ENCODE peak calls at places on chromosome 6, in ten cellular contexts. One of them, this sample, is unnamed.

GRCh38 chr6:29025927-29026585 is 18.9 kb downstream of the OR2W1 start:
- DNase-seq in fibroblast of lung: no peak
- DNase-seq in heart left ventricle: no peak
- DNase-seq in pancreas: no peak
- DNase-seq in GM23338: no peak
- DNase-seq in sigmoid colon: no peak
- DNase-seq in small intestine: no peak
- DNase-seq in ovary: no peak
- DNase-seq in stomach: no peak
- DNase-seq in CD4-positive, alpha-beta memory T cell: no peak
- DNase-seq in this sample: no peak

GRCh38 chr6:137846772-137847313 is 20.2 kb upstream of the TNFAIP3 start:
- DNase-seq in fibroblast of lung: no peak
- DNase-seq in heart left ventricle: peak; percentile 74
- DNase-seq in pancreas: peak; percentile 55
- DNase-seq in GM23338: no peak
- DNase-seq in sigmoid colon: peak; percentile 79
- DNase-seq in small intestine: no peak
- DNase-seq in ovary: no peak
- DNase-seq in stomach: no peak
- DNase-seq in CD4-positive, alpha-beta memory T cell: no peak
- DNase-seq in this sample: peak; percentile 24

GRCh38 chr6:126625019-126625418 is 285.1 kb downstream of the CENPW start:
- DNase-seq in fibroblast of lung: peak; percentile 49
- DNase-seq in heart left ventricle: no peak
- DNase-seq in pancreas: no peak
- DNase-seq in GM23338: peak; percentile 51
- DNase-seq in sigmoid colon: no peak
- DNase-seq in small intestine: no peak
- DNase-seq in ovary: no peak
- DNase-seq in stomach: no peak
- DNase-seq in CD4-positive, alpha-beta memory T cell: no peak
- DNase-seq in this sample: no peak

GRCh38 chr6:129753422-129753821 is 43.4 kb upstream of the ARHGAP18 start:
- DNase-seq in fibroblast of lung: no peak
- DNase-seq in heart left ventricle: no peak
- DNase-seq in pancreas: no peak
- DNase-seq in GM23338: no peak
- DNase-seq in sigmoid colon: no peak
- DNase-seq in small intestine: no peak
- DNase-seq in ovary: no peak
- DNase-seq in stomach: no peak
- DNase-seq in CD4-positive, alpha-beta memory T cell: no peak
- DNase-seq in this sample: no peak

GRCh38 chr6:133184798-133185380 is 56.3 kb upstream of the EYA4 start:
- DNase-seq in fibroblast of lung: peak; percentile 77
- DNase-seq in heart left ventricle: no peak
- DNase-seq in pancreas: no peak
- DNase-seq in GM23338: peak; percentile 37
- DNase-seq in sigmoid colon: no peak
- DNase-seq in small intestine: no peak
- DNase-seq in ovary: no peak
- DNase-seq in stomach: no peak
- DNase-seq in CD4-positive, alpha-beta memory T cell: no peak
- DNase-seq in this sample: no peak

GRCh38 chr6:142325111-142325510 is 23.3 kb downstream of the ADGRG6 start:
- DNase-seq in fibroblast of lung: no peak
- DNase-seq in heart left ventricle: no peak
- DNase-seq in pancreas: no peak
- DNase-seq in GM23338: no peak
- DNase-seq in sigmoid colon: no peak
- DNase-seq in small intestine: no peak
- DNase-seq in ovary: no peak
- DNase-seq in stomach: no peak
- DNase-seq in CD4-positive, alpha-beta memory T cell: no peak
- DNase-seq in this sample: no peak

GRCh38 chr6:26196846-26197683 is 109.8 kb downstream of the HFE start:
- DNase-seq in fibroblast of lung: peak; percentile 96
- DNase-seq in heart left ventricle: peak; percentile 81
- DNase-seq in pancreas: peak; percentile 73
- DNase-seq in GM23338: peak; percentile 86
- DNase-seq in sigmoid colon: peak; percentile 95
- DNase-seq in small intestine: peak; percentile 92
- DNase-seq in ovary: peak; percentile 77
- DNase-seq in stomach: peak; percentile 75
- DNase-seq in CD4-positive, alpha-beta memory T cell: peak; percentile 93
- DNase-seq in this sample: peak; percentile 84

GRCh38 chr6:125888989-125889656 is 67.4 kb upstream of the HINT3 start:
- DNase-seq in fibroblast of lung: peak; percentile 56
- DNase-seq in heart left ventricle: no peak
- DNase-seq in pancreas: no peak
- DNase-seq in GM23338: peak; percentile 89
- DNase-seq in sigmoid colon: no peak
- DNase-seq in small intestine: peak; percentile 59
- DNase-seq in ovary: no peak
- DNase-seq in stomach: no peak
- DNase-seq in CD4-positive, alpha-beta memory T cell: peak; percentile 49
- DNase-seq in this sample: no peak

GRCh38 chr6:33018418-33018817 is 9.0 kb upstream of the HLA-DOA start:
- DNase-seq in fibroblast of lung: no peak
- DNase-seq in heart left ventricle: no peak
- DNase-seq in pancreas: no peak
- DNase-seq in GM23338: no peak
- DNase-seq in sigmoid colon: no peak
- DNase-seq in small intestine: no peak
- DNase-seq in ovary: no peak
- DNase-seq in stomach: no peak
- DNase-seq in CD4-positive, alpha-beta memory T cell: no peak
- DNase-seq in this sample: no peak

GRCh38 chr6:42281016-42281533 is 63.4 kb upstream of the MRPS10 start:
- DNase-seq in fibroblast of lung: no peak
- DNase-seq in heart left ventricle: no peak
- DNase-seq in pancreas: no peak
- DNase-seq in GM23338: no peak
- DNase-seq in sigmoid colon: no peak
- DNase-seq in small intestine: no peak
- DNase-seq in ovary: no peak
- DNase-seq in stomach: no peak
- DNase-seq in CD4-positive, alpha-beta memory T cell: no peak
- DNase-seq in this sample: no peak

GRCh38 chr6:143701343-143702234 is 23.8 kb downstream of the PHACTR2 start:
- DNase-seq in fibroblast of lung: peak; percentile 81
- DNase-seq in heart left ventricle: no peak
- DNase-seq in pancreas: no peak
- DNase-seq in GM23338: no peak
- DNase-seq in sigmoid colon: no peak
- DNase-seq in small intestine: no peak
- DNase-seq in ovary: no peak
- DNase-seq in stomach: no peak
- DNase-seq in CD4-positive, alpha-beta memory T cell: no peak
- DNase-seq in this sample: no peak

GRCh38 chr6:160030103-160030502 is 61.2 kb downstream of the IGF2R start:
- DNase-seq in fibroblast of lung: peak; percentile 97
- DNase-seq in heart left ventricle: peak; percentile 91
- DNase-seq in pancreas: peak; percentile 83
- DNase-seq in GM23338: peak; percentile 37
- DNase-seq in sigmoid colon: peak; percentile 91
- DNase-seq in small intestine: peak; percentile 42
- DNase-seq in ovary: peak; percentile 91
- DNase-seq in stomach: peak; percentile 62
- DNase-seq in CD4-positive, alpha-beta memory T cell: no peak
- DNase-seq in this sample: peak; percentile 71

GRCh38 chr6:46113370-46113769 is 16.4 kb upstream of the ENPP4 start:
- DNase-seq in fibroblast of lung: no peak
- DNase-seq in heart left ventricle: no peak
- DNase-seq in pancreas: no peak
- DNase-seq in GM23338: peak; percentile 41
- DNase-seq in sigmoid colon: no peak
- DNase-seq in small intestine: peak; percentile 58
- DNase-seq in ovary: no peak
- DNase-seq in stomach: no peak
- DNase-seq in CD4-positive, alpha-beta memory T cell: no peak
- DNase-seq in this sample: peak; percentile 65

GRCh38 chr6:42505377-42505702 is 53.6 kb upstream of the TRERF1 start:
- DNase-seq in fibroblast of lung: peak; percentile 19
- DNase-seq in heart left ventricle: no peak
- DNase-seq in pancreas: no peak
- DNase-seq in GM23338: no peak
- DNase-seq in sigmoid colon: no peak
- DNase-seq in small intestine: no peak
- DNase-seq in ovary: no peak
- DNase-seq in stomach: no peak
- DNase-seq in CD4-positive, alpha-beta memory T cell: no peak
- DNase-seq in this sample: no peak

GRCh38 chr6:28816909-28817807 is 106.6 kb downstream of the TRIM27 start:
- DNase-seq in fibroblast of lung: peak; percentile 62
- DNase-seq in heart left ventricle: no peak
- DNase-seq in pancreas: no peak
- DNase-seq in GM23338: peak; percentile 68
- DNase-seq in sigmoid colon: no peak
- DNase-seq in small intestine: no peak
- DNase-seq in ovary: no peak
- DNase-seq in stomach: no peak
- DNase-seq in CD4-positive, alpha-beta memory T cell: no peak
- DNase-seq in this sample: no peak

GRCh38 chr6:97215157-97215769 is 67.8 kb downstream of the MMS22L start:
- DNase-seq in fibroblast of lung: peak; percentile 77
- DNase-seq in heart left ventricle: no peak
- DNase-seq in pancreas: peak; percentile 28
- DNase-seq in GM23338: peak; percentile 64
- DNase-seq in sigmoid colon: no peak
- DNase-seq in small intestine: peak; percentile 21
- DNase-seq in ovary: no peak
- DNase-seq in stomach: no peak
- DNase-seq in CD4-positive, alpha-beta memory T cell: no peak
- DNase-seq in this sample: peak; percentile 10

GRCh38 chr6:41584205-41584604 is 38.0 kb downstream of the FOXP4 start:
- DNase-seq in fibroblast of lung: no peak
- DNase-seq in heart left ventricle: no peak
- DNase-seq in pancreas: no peak
- DNase-seq in GM23338: no peak
- DNase-seq in sigmoid colon: no peak
- DNase-seq in small intestine: peak; percentile 35
- DNase-seq in ovary: no peak
- DNase-seq in stomach: no peak
- DNase-seq in CD4-positive, alpha-beta memory T cell: no peak
- DNase-seq in this sample: no peak

GRCh38 chr6:145266432-145267075 is 468.8 kb downstream of the EPM2A start:
- DNase-seq in fibroblast of lung: no peak
- DNase-seq in heart left ventricle: no peak
- DNase-seq in pancreas: no peak
- DNase-seq in GM23338: no peak
- DNase-seq in sigmoid colon: no peak
- DNase-seq in small intestine: no peak
- DNase-seq in ovary: no peak
- DNase-seq in stomach: no peak
- DNase-seq in CD4-positive, alpha-beta memory T cell: no peak
- DNase-seq in this sample: no peak

GRCh38 chr6:21001736-21002135 is 467.5 kb downstream of the CDKAL1 start:
- DNase-seq in fibroblast of lung: peak; percentile 61
- DNase-seq in heart left ventricle: no peak
- DNase-seq in pancreas: no peak
- DNase-seq in GM23338: no peak
- DNase-seq in sigmoid colon: no peak
- DNase-seq in small intestine: no peak
- DNase-seq in ovary: no peak
- DNase-seq in stomach: no peak
- DNase-seq in CD4-positive, alpha-beta memory T cell: no peak
- DNase-seq in this sample: no peak
- H3K4me1 ChIP-seq in fibroblast of lung: peaks cover 8% of the 10 kb centered on the region
- H3K4me1 ChIP-seq in heart left ventricle: peaks cover 21% of the 10 kb centered on the region
- H3K4me1 ChIP-seq in pancreas: no peaks in the 10 kb centered on the region
- H3K4me1 ChIP-seq in GM23338: peaks cover 34% of the 10 kb centered on the region
- H3K4me1 ChIP-seq in sigmoid colon: no peaks in the 10 kb centered on the region
- H3K4me1 ChIP-seq in small intestine: peaks cover 2% of the 10 kb centered on the region
- H3K4me1 ChIP-seq in ovary: no peaks in the 10 kb centered on the region
- H3K4me1 ChIP-seq in stomach: peaks cover 34% of the 10 kb centered on the region
- H3K4me1 ChIP-seq in CD4-positive, alpha-beta memory T cell: no peaks in the 10 kb centered on the region
- H3K4me1 ChIP-seq in this sample: no peaks in the 10 kb centered on the region

DNA sequence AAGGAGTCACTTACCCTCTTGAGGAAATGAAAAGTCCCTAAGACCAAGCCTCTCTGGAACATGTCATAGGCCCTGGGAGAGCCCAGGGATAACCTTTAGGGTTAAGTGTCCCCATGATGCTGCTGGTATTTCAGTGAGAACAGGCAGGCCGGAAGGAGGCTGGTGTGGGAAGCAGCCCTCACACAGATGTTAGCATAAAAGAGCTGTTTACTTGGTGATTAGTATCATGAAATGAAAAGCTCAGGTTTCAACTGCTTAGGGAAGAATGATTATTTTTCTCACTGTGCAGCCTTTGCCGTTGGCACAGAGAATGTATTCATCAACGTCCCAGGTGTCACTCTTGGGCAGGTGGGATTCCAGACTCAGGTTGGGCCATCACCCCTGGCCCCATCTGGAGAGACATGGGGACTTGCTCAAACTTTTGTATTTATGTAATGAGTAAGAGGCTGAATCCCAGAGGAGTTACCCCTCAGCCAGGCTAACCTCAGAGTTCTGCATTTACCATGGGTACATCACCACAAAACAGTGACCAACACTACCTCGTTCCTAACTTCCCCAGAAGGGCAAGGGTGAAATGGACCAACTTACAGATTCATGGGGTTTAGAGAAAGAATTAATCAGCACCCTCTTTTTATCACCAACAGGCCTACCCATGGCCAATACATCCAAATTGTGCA is 260.1 kb upstream of the MARCKS start:
- DNase-seq in fibroblast of lung: peak; percentile 46
- DNase-seq in heart left ventricle: peak; percentile 29
- DNase-seq in pancreas: no peak
- DNase-seq in GM23338: no peak
- DNase-seq in sigmoid colon: no peak
- DNase-seq in small intestine: no peak
- DNase-seq in ovary: peak; percentile 14
- DNase-seq in stomach: peak; percentile 35
- DNase-seq in CD4-positive, alpha-beta memory T cell: no peak
- DNase-seq in this sample: no peak
- H3K27ac ChIP-seq in fibroblast of lung: peak overlapping the region; percentile 19
- H3K27ac ChIP-seq in heart left ventricle: peak overlapping the region; percentile 78
- H3K27ac ChIP-seq in pancreas: peak overlapping the region; percentile 53
- H3K27ac ChIP-seq in GM23338: no peak overlapping the region
- H3K27ac ChIP-seq in sigmoid colon: peak overlapping the region; percentile 85
- H3K27ac ChIP-seq in small intestine: no peak overlapping the region
- H3K27ac ChIP-seq in ovary: peak overlapping the region; percentile 49
- H3K27ac ChIP-seq in stomach: peak overlapping the region; percentile 40
- H3K27ac ChIP-seq in CD4-positive, alpha-beta memory T cell: no peak overlapping the region
- H3K27ac ChIP-seq in this sample: peak overlapping the region; percentile 79

GRCh38 chr6:154537942-154538341 is 27.5 kb upstream of the CNKSR3 start:
- DNase-seq in fibroblast of lung: peak; percentile 48
- DNase-seq in heart left ventricle: no peak
- DNase-seq in pancreas: no peak
- DNase-seq in GM23338: no peak
- DNase-seq in sigmoid colon: no peak
- DNase-seq in small intestine: peak; percentile 59
- DNase-seq in ovary: no peak
- DNase-seq in stomach: no peak
- DNase-seq in CD4-positive, alpha-beta memory T cell: no peak
- DNase-seq in this sample: no peak
- H3K4me1 ChIP-seq in fibroblast of lung: no peaks in the 10 kb centered on the region
- H3K4me1 ChIP-seq in heart left ventricle: no peaks in the 10 kb centered on the region
- H3K4me1 ChIP-seq in pancreas: peaks cover 14% of the 10 kb centered on the region
- H3K4me1 ChIP-seq in GM23338: peaks cover 33% of the 10 kb centered on the region
- H3K4me1 ChIP-seq in sigmoid colon: peaks cover 15% of the 10 kb centered on the region
- H3K4me1 ChIP-seq in small intestine: no peaks in the 10 kb centered on the region
- H3K4me1 ChIP-seq in ovary: no peaks in the 10 kb centered on the region
- H3K4me1 ChIP-seq in stomach: no peaks in the 10 kb centered on the region
- H3K4me1 ChIP-seq in CD4-positive, alpha-beta memory T cell: no peaks in the 10 kb centered on the region
- H3K4me1 ChIP-seq in this sample: no peaks in the 10 kb centered on the region

GRCh38 chr6:36624461-36625160 is 30.4 kb downstream of the SRSF3 start:
- DNase-seq in fibroblast of lung: no peak
- DNase-seq in heart left ventricle: no peak
- DNase-seq in pancreas: no peak
- DNase-seq in GM23338: no peak
- DNase-seq in sigmoid colon: peak; percentile 40
- DNase-seq in small intestine: no peak
- DNase-seq in ovary: no peak
- DNase-seq in stomach: no peak
- DNase-seq in CD4-positive, alpha-beta memory T cell: no peak
- DNase-seq in this sample: peak; percentile 5
- H3K27ac ChIP-seq in fibroblast of lung: no peak overlapping the region
- H3K27ac ChIP-seq in heart left ventricle: peak overlapping the region; percentile 53
- H3K27ac ChIP-seq in pancreas: no peak overlapping the region
- H3K27ac ChIP-seq in GM23338: no peak overlapping the region
- H3K27ac ChIP-seq in sigmoid colon: peak overlapping the region; percentile 49
- H3K27ac ChIP-seq in small intestine: peak overlapping the region; percentile 56
- H3K27ac ChIP-seq in ovary: peak overlapping the region; percentile 80
- H3K27ac ChIP-seq in stomach: peak overlapping the region; percentile 63
- H3K27ac ChIP-seq in CD4-positive, alpha-beta memory T cell: no peak overlapping the region
- H3K27ac ChIP-seq in this sample: peak overlapping the region; percentile 69